ENCODE peak calls at places on chromosomes 16 and 17, in five cellular contexts. V is H9, C is GM23338, U is RWPE1, H is fibroblast of lung. B is an unnamed sample.

GRCh38 chr16:50154369-50154947 is 1.4 kb downstream of the TENT4B start:
- DNase-seq in U (peak), C (peak), H (no peak), V (no peak), B (peak)

GRCh38 chr16:3029499-3030127 is 5.8 kb downstream of the THOC6 start:
- DNase-seq in C (peak), V (peak), H (peak), U (no peak), B (peak)

GRCh38 chr17:66276328-66276937 is 26.0 kb upstream of the PRKCA start:
- DNase-seq in V (no peak), U (no peak), H (peak), C (no peak), B (no peak)

GRCh38 chr16:1106659-1107058 is 10.6 kb upstream of the C1QTNF8 start:
- DNase-seq in V (no peak), C (no peak), H (no peak), U (no peak), B (no peak)

GRCh38 chr16:14069818-14070217 is 1.3 kb upstream of the MRTFB start:
- DNase-seq in U (no peak), V (no peak), C (no peak), H (no peak), B (no peak)

GRCh38 chr17:55577687-55578086 is 66.4 kb upstream of the SMIM36 start:
- DNase-seq in U (no peak), H (peak), V (no peak), C (no peak), B (peak)

GRCh38 chr16:55559233-55559632 is 7.3 kb upstream of the CAPNS2 start:
- DNase-seq in H (peak), U (no peak), V (no peak), C (no peak), B (no peak)

GRCh38 chr17:60416368-60416925 is 5.8 kb upstream of the CHCT1 start:
- DNase-seq in V (no peak), H (no peak), C (no peak), U (no peak), B (no peak)

GRCh38 chr17:13351046-13351445 is 250.7 kb downstream of the HS3ST3A1 start:
- DNase-seq in H (peak), U (no peak), V (no peak), C (no peak), B (no peak)

GRCh38 chr17:10127819-10128375 is 70.5 kb downstream of the GAS7 start:
- DNase-seq in V (no peak), C (peak), H (peak), U (no peak), B (no peak)

GRCh38 chr17:78862073-78863023 is 21.7 kb upstream of the USP36 start:
- DNase-seq in V (no peak), H (peak), U (peak), C (no peak), B (no peak)

GRCh38 chr16:71499775-71500364 is 10.7 kb upstream of the ZNF19 start:
- DNase-seq in V (peak), H (peak), U (peak), C (peak), B (peak)

GRCh38 chr17:44350733-44351226 is 5.7 kb downstream of the GRN start:
- DNase-seq in C (peak), V (peak), H (peak), U (peak), B (peak)

GRCh38 chr17:44348988-44349364 is 3.9 kb downstream of the GRN start:
- DNase-seq in C (no peak), V (no peak), H (no peak), U (no peak), B (no peak)

GRCh38 chr17:44351464-44351863 is 6.4 kb downstream of the GRN start:
- DNase-seq in U (no peak), C (no peak), H (no peak), V (no peak), B (no peak)

GRCh38 chr17:44348234-44348987 is 3.3 kb downstream of the GRN start:
- DNase-seq in U (peak), H (peak), V (no peak), C (no peak), B (peak)

GRCh38 chr17:44349553-44350070 is 4.5 kb downstream of the GRN start:
- DNase-seq in C (no peak), U (no peak), V (no peak), H (no peak), B (no peak)
- TF ChIP-seq CTCF in C (no peak), U (no peak), V (no peak), H (no peak), B (no peak)

DNA sequence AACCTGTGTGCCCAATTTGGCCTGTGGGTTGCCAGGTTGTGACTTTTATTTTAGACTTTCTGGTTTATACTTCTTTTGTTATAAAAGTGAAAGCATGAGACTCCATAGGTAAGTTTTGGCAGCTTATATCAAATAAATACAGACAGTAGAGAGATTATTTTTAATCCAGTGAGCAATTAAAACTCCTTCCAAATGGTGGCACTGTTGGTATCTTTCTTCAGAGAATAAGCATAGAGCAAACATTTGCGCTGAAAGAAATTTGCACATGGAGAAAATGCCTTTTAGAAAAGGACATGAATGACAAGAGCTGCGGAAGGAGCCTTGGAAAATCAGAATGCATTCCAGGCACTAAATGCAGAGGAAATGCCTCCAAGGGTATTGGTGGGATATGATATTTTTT is 46.1 kb upstream of the DNAJA2 start:
- DNase-seq in H (peak), C (no peak), U (peak), V (no peak), B (no peak)
- TF ChIP-seq CTCF in H (peak), C (peak), U (peak), V (no peak), B (no peak)

DNA sequence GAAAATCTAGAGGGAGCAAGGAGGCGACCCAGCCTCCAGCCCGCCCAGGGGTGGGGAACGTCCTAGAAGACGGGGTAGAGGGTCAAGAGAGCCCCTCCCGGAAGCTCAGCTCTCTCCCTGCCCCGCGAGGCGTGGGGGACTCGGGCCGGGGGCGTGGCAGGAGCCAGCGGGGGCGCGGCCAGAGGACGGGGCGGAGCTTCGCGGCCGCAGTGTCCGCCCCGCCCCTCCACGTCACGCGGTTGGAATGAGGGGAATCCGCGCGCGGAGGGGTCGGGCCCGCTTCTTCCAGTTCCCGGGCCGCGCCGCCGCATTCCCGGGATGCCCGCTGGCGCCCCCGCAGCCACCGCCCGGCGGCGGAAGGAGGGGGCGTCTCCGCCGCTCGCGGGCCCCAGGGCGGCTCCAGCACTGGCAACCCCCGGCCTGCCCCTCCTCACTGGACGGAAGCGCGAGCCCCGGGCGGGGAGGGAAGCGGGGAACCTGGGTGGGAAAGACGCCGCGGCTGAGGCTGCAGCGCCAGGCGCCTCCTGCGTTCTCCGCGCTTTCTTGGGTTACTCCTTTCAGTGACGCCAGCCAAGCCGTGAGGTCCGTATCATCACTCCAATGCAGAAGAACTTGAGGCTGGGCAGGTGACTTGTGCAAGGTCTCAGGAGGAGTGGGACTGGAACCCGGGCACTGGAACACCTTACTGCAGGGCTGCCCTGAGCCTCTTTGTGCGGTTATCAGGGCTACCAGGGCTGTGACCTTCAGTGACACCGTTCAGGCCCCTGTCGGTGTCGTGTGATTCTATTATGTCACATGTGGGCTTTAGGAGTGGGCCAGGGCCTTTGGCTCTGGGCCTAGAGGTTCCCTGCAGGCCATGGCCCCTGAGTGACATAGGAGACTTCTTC is 4.3 kb downstream of the MYO1C start:
- DNase-seq in H (peak), U (peak), C (peak), V (peak), B (peak)
- TF ChIP-seq CTCF in H (no peak), U (no peak), C (no peak), V (no peak), B (no peak)

DNA sequence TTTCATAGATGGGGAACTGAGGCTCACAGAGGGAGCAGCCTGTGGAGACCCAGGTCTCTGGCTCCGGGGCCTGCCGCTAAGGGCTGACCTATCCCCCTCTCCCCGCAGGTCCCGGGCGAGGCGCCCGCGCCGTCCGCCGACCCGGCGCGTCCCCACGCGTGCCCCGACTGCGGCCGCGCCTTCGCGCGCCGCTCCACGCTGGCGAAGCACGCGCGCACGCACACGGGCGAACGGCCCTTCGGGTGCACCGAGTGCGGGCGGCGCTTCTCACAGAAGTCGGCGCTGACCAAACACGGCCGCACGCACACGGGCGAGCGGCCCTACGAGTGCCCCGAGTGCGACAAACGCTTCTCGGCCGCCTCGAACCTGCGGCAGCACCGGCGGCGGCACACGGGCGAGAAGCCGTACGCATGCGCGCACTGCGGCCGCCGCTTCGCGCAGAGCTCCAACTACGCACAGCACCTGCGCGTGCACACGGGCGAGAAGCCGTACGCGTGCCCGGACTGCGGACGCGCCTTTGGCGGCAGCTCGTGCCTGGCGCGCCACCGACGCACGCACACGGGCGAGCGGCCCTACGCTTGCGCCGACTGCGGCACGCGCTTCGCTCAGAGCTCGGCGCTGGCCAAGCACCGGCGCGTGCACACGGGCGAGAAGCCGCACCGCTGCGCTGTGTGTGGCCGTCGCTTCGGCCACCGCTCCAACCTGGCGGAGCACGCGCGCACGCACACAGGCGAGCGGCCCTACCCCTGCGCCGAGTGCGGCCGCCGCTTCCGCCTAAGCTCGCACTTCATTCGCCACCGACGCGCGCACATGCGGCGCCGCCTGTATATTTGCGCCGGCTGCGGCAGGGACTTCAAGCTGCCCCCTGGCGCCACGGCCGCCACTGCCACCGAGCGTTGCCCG is 10.3 kb downstream of the ZNF771 start:
- DNase-seq in H (peak), C (peak), V (peak), U (peak), B (peak)
- TF ChIP-seq CTCF in H (no peak), C (no peak), V (peak), U (no peak), B (no peak)

GRCh38 chr16:84482951-84483881 is 21.2 kb downstream of the MEAK7 start:
- DNase-seq in U (no peak), H (no peak), V (no peak), C (no peak), B (no peak)

GRCh38 chr16:84485255-84486010 is 19.0 kb downstream of the MEAK7 start:
- DNase-seq in V (no peak), C (no peak), H (no peak), U (no peak), B (no peak)

GRCh38 chr16:84486126-84486525 is 18.3 kb downstream of the MEAK7 start:
- DNase-seq in H (no peak), C (no peak), V (no peak), U (no peak), B (no peak)

GRCh38 chr16:84483882-84484565 is 20.4 kb downstream of the MEAK7 start:
- DNase-seq in C (no peak), U (no peak), V (no peak), H (no peak), B (no peak)

DNA sequence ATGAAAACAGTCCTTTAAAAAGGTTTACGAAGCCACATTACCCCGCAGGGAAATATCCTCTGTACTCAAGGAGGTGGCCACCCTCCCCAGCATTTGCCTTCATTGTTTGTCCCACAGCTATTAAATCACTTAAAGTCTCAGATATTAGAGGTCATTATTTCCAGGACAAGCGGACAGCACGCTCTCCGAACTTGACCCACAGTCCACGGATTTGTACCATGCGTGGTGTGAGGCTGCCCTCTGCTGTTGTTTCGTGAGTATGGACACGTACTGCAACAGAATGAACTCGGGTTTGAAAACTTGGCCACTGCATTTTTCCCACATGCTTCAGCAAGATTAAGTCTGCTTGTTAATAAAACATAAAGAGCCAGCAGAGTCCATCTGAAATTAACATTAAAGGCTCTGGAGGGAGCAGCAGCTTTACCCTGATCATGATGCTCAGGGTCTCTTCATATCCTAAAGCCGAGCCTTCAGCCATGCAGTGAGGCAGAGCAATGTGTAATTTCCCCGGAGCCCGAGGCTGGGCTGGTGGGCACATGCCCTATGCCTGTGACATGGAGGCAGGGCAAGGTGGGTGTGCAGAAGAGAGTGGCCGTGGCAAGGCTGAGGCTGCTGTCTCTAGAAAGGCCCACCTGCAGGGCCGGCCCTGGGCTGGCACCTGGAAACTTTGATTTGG is 19.7 kb downstream of the MEAK7 start:
- DNase-seq in H (peak), V (no peak), U (no peak), C (peak), B (no peak)
- TF ChIP-seq CTCF in H (peak), V (peak), U (no peak), C (peak), B (peak)

GRCh38 chr16:11233727-11234376 is 22.2 kb downstream of the SOCS1 start:
- DNase-seq in U (no peak), C (peak), H (no peak), V (peak), B (peak)
- TF ChIP-seq CTCF in U (no peak), C (peak), H (no peak), V (peak), B (no peak)

DNA sequence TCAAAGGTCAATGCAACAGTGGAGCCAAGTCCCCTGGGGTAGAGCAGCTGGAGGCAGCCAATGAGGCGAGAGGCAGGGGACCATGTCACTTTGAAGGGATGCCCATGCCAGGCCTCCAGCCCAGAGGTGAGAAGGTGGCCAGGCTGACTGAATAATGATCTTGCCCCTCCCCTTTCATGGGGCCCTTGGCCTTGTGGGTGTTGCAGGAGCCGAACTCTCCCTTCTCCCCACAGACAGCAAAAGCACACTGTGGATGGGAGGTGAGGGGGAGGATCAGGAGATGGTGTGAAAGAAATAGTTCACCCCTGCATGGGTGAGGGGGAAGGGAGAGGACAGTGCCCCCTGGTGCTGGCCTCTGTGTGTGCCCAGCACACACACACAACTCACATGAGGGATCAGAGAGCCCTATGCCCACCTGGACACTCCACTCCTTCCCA is 15.8 kb upstream of the TBX21 start:
- DNase-seq in V (no peak), U (no peak), C (peak), H (no peak), B (peak)
- TF ChIP-seq CTCF in V (peak), U (no peak), C (peak), H (peak), B (peak)

DNA sequence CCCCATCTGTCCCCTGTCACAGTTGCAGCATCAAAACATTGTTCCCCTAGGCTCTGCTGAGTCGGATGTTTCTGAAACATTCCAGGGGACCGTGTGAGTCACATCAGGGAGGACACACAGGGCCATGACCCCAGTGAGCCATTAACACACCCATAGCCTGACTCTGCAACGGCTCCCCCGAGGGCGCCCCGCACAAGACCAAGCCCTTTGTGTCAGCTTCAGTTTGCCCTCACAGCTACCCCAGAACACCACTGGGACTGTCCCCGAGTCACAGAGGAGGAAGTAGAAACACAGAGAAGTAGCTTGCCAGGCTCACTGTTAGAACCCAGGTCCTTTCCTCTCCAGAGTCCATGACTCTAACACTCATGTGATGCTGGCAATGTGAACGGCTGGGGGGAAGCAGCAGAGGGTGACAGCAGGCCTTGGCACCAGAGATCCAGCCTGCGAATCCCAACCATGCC is 63.2 kb upstream of the HSBP1 start:
- DNase-seq in C (no peak), U (no peak), V (peak), H (peak), B (no peak)
- TF ChIP-seq CTCF in C (no peak), U (no peak), V (no peak), H (no peak), B (no peak)

GRCh38 chr16:57185945-57186629 is at the start of the genes PSME3IP1 and RSPRY1:
- DNase-seq in C (peak), H (peak), U (peak), V (peak), B (peak)

GRCh38 chr16:57184890-57185445 is 871 bp downstream of the PSME3IP1 start:
- DNase-seq in U (no peak), H (no peak), C (peak), V (no peak), B (no peak)

GRCh38 chr16:57186630-57187507 is 740 bp downstream of the RSPRY1 start:
- DNase-seq in C (peak), U (peak), V (peak), H (no peak), B (peak)

GRCh38 chr16:57184113-57184512 is 1.7 kb downstream of the PSME3IP1 start:
- DNase-seq in C (no peak), V (no peak), U (no peak), H (no peak), B (no peak)

DNA sequence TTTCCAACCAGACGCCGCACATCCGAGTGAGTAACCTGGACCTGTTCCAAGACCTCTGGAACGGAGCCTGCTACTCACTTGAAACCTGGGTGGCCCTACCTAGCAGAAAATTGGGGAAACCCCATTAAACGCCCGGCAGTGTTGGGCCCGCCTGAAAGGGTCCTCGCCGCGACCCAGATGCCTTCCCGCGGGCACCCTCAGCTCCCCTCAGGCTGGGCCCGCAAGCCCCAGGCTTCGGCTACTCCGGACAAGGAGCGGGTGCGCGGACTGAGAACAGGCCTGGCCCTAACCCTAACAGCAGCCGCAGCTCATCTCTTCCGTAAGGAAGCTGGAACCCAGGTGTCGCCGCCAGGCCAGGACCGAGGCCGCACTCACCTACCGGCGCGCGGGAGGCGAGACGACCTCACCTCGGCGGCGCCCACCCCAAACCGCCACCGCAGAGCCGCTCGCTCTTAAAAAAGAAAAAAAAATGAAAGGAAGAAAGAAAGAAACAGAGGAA is 344 bp downstream of the PSME3IP1 start:
- DNase-seq in H (peak), C (peak), V (no peak), U (peak), B (peak)
- TF ChIP-seq CTCF in H (no peak), C (no peak), V (no peak), U (no peak), B (no peak)

GRCh38 chr17:16285646-16286008 is 67.6 kb downstream of the CENPV start:
- DNase-seq in H (no peak), C (no peak), U (no peak), V (no peak), B (no peak)
- TF ChIP-seq CTCF in H (peak), C (peak), U (peak), V (peak), B (peak)

B was measured in activated CD8-positive, alpha-beta T cell treated with anti-CD3 and anti-CD28 coated beads for 36 hours.